ENCODE peak calls at places on chromosomes 6 and 20, in five cellular contexts. One of them, this sample, is unnamed.

GRCh38 chr6:52498538-52499017 is 78.3 kb downstream of the TRAM2 start:
- DNase-seq in Peyer's patch: peak
- DNase-seq in heart left ventricle: no peak
- DNase-seq in body of pancreas: no peak
- DNase-seq in NB4: peak
- DNase-seq in this sample: no peak

GRCh38 chr20:31671324-31671723 is 33.6 kb downstream of the COX4I2 start:
- DNase-seq in Peyer's patch: no peak
- DNase-seq in heart left ventricle: no peak
- DNase-seq in body of pancreas: no peak
- DNase-seq in NB4: no peak
- DNase-seq in this sample: no peak

GRCh38 chr20:62298577-62299249 is 4.1 kb upstream of the ADRM1 start:
- DNase-seq in Peyer's patch: no peak
- DNase-seq in heart left ventricle: peak
- DNase-seq in body of pancreas: no peak
- DNase-seq in NB4: no peak
- DNase-seq in this sample: no peak

GRCh38 chr6:6793388-6794250 is 205.1 kb downstream of the LY86 start:
- DNase-seq in Peyer's patch: no peak
- DNase-seq in heart left ventricle: no peak
- DNase-seq in body of pancreas: no peak
- DNase-seq in NB4: peak
- DNase-seq in this sample: no peak

GRCh38 chr6:1325471-1326309 is 13.8 kb downstream of the FOXQ1 start:
- DNase-seq in Peyer's patch: no peak
- DNase-seq in heart left ventricle: no peak
- DNase-seq in body of pancreas: no peak
- DNase-seq in NB4: peak
- DNase-seq in this sample: no peak

GRCh38 chr6:142112451-142113061 is 20.2 kb upstream of the GJE1 start:
- DNase-seq in Peyer's patch: peak
- DNase-seq in heart left ventricle: peak
- DNase-seq in body of pancreas: peak
- DNase-seq in NB4: peak
- DNase-seq in this sample: peak

GRCh38 chr6:43635387-43636311 is at the start of gene MAD2L1BP:
- DNase-seq in Peyer's patch: peak
- DNase-seq in heart left ventricle: peak
- DNase-seq in body of pancreas: peak
- DNase-seq in NB4: peak
- DNase-seq in this sample: peak

GRCh38 chr6:126548301-126548700 is 208.4 kb downstream of the CENPW start:
- DNase-seq in Peyer's patch: no peak
- DNase-seq in heart left ventricle: no peak
- DNase-seq in body of pancreas: no peak
- DNase-seq in NB4: no peak
- DNase-seq in this sample: no peak

GRCh38 chr6:54665246-54665645 is 181.3 kb upstream of the FAM83B start:
- DNase-seq in Peyer's patch: no peak
- DNase-seq in heart left ventricle: no peak
- DNase-seq in body of pancreas: no peak
- DNase-seq in NB4: no peak
- DNase-seq in this sample: no peak

GRCh38 chr6:42339991-42340401 is 111.7 kb downstream of the TRERF1 start:
- DNase-seq in Peyer's patch: no peak
- DNase-seq in heart left ventricle: no peak
- DNase-seq in body of pancreas: no peak
- DNase-seq in NB4: peak
- DNase-seq in this sample: no peak

GRCh38 chr6:55182016-55182650 is 7.8 kb downstream of the HCRTR2 start:
- DNase-seq in Peyer's patch: no peak
- DNase-seq in heart left ventricle: no peak
- DNase-seq in body of pancreas: no peak
- DNase-seq in NB4: peak
- DNase-seq in this sample: no peak

GRCh38 chr6:157877149-157877548 is 54.1 kb downstream of the SNX9 start:
- DNase-seq in Peyer's patch: no peak
- DNase-seq in heart left ventricle: no peak
- DNase-seq in body of pancreas: no peak
- DNase-seq in NB4: no peak
- DNase-seq in this sample: no peak

GRCh38 chr6:159110013-159110412 is 59.2 kb upstream of the FNDC1 start:
- DNase-seq in Peyer's patch: no peak
- DNase-seq in heart left ventricle: no peak
- DNase-seq in body of pancreas: peak
- DNase-seq in NB4: peak
- DNase-seq in this sample: peak

GRCh38 chr6:69232506-69233194 is 564.2 kb downstream of the LMBRD1 start:
- DNase-seq in Peyer's patch: peak
- DNase-seq in heart left ventricle: peak
- DNase-seq in body of pancreas: peak
- DNase-seq in NB4: peak
- DNase-seq in this sample: peak

GRCh38 chr6:43368517-43369160 is 808 bp downstream of the ZNF318 start:
- DNase-seq in Peyer's patch: peak
- DNase-seq in heart left ventricle: peak
- DNase-seq in body of pancreas: peak
- DNase-seq in NB4: peak
- DNase-seq in this sample: peak

GRCh38 chr20:51943761-51944160 is 141.4 kb upstream of the SALL4 start:
- DNase-seq in Peyer's patch: no peak
- DNase-seq in heart left ventricle: no peak
- DNase-seq in body of pancreas: no peak
- DNase-seq in NB4: no peak
- DNase-seq in this sample: no peak

GRCh38 chr6:159020011-159020410 is 20.0 kb upstream of the RSPH3 start:
- DNase-seq in Peyer's patch: no peak
- DNase-seq in heart left ventricle: no peak
- DNase-seq in body of pancreas: no peak
- DNase-seq in NB4: no peak
- DNase-seq in this sample: no peak

GRCh38 chr20:3935295-3935955 is 46.2 kb downstream of the PANK2 start:
- DNase-seq in Peyer's patch: no peak
- DNase-seq in heart left ventricle: no peak
- DNase-seq in body of pancreas: no peak
- DNase-seq in NB4: no peak
- DNase-seq in this sample: no peak

GRCh38 chr20:44601801-44602204 is 19.4 kb downstream of the PKIG start:
- DNase-seq in Peyer's patch: peak
- DNase-seq in heart left ventricle: peak
- DNase-seq in body of pancreas: no peak
- DNase-seq in NB4: no peak
- DNase-seq in this sample: peak

GRCh38 chr6:164247106-164247505 is 832.6 kb downstream of the QKI start:
- DNase-seq in Peyer's patch: no peak
- DNase-seq in heart left ventricle: no peak
- DNase-seq in body of pancreas: no peak
- DNase-seq in NB4: no peak
- DNase-seq in this sample: no peak

GRCh38 chr6:24405262-24405661 is 2.5 kb downstream of the MRS2 start:
- DNase-seq in Peyer's patch: no peak
- DNase-seq in heart left ventricle: no peak
- DNase-seq in body of pancreas: no peak
- DNase-seq in NB4: no peak
- DNase-seq in this sample: no peak

GRCh38 chr6:47483853-47484546 is 6.4 kb downstream of the CD2AP start:
- DNase-seq in Peyer's patch: no peak
- DNase-seq in heart left ventricle: no peak
- DNase-seq in body of pancreas: no peak
- DNase-seq in NB4: no peak
- DNase-seq in this sample: no peak

GRCh38 chr6:53124131-53124800 is 24.4 kb downstream of the GCM1 start:
- DNase-seq in Peyer's patch: no peak
- DNase-seq in heart left ventricle: no peak
- DNase-seq in body of pancreas: no peak
- DNase-seq in NB4: no peak
- DNase-seq in this sample: no peak

GRCh38 chr6:165988757-165989456 is 178.7 kb downstream of the TBXT start:
- DNase-seq in Peyer's patch: no peak
- DNase-seq in heart left ventricle: no peak
- DNase-seq in body of pancreas: no peak
- DNase-seq in NB4: no peak
- DNase-seq in this sample: no peak

DNA sequence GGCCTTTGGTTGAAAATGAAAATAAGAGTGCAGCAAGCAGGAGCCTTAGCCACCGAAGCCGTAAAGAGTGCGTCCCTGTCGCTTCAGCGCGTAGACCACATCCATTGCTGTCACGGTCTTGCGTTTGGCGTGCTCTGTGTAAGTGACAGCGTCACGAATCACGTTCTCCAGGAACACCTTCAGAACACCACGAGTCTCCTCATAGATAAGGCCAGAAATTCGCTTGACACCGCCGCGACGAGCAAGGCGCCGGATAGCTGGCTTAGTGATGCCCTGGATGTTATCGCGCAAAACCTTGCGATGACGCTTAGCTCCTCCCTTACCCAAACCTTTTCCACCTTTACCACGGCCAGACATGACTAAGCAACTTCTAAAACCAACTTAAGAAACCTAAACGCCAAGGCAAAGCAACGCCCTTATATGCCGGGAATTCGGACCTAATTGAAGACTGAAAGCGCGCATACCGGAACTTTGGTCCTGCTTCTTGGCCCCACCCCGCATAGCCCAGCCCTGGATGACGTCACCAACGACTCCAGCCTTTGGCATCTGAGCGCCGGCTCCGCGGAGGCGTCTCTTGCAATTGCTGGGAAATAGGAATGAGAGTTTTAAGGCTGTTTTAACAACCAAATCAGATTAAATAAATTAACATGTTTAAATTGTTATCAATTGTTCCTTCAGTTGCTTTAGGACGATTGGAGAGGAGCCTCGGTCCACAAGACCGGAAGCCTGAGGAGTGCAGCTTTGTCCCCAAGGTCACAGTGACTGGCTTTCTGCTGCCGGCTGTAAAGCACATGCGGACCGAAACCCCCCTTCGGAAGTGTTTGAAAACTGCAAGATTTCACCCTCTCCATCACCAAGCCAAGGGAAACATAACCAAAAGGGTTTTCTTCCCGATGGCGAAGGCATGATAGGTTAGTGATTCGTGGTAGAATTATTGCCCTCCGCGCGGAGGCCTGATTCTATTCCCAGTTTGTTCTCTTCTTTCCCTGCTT is 79.6 kb upstream of the BTN3A2 start:
- DNase-seq in Peyer's patch: peak
- DNase-seq in heart left ventricle: peak
- DNase-seq in body of pancreas: peak
- DNase-seq in NB4: peak
- DNase-seq in this sample: peak
- TF ChIP-seq POLR2A in Peyer's patch: peak
- TF ChIP-seq POLR2A in heart left ventricle: no peak
- TF ChIP-seq POLR2A in body of pancreas: peak
- TF ChIP-seq POLR2A in NB4: peak
- TF ChIP-seq POLR2A in this sample: peak

DNA sequence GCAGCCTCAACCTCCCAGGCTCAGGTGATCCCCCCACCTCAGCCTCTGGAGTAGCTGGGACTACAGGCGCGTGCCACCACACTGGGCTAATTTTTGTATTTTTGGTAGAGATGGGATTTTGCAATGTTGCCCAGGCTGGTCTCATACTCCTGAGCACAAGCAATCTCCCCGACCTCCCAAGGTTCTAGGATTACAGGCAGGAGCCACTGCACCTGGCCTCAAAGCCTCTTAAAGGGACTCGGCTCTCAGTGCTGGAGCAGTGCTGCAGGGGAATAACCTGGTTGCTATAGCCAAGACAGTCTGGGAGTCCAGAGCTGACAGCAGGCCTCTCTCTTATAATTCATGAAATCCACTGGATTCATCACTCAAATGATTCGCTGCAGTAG is 17.0 kb downstream of the GHRH start:
- DNase-seq in Peyer's patch: no peak
- DNase-seq in heart left ventricle: no peak
- DNase-seq in body of pancreas: no peak
- DNase-seq in NB4: no peak
- DNase-seq in this sample: no peak
- TF ChIP-seq POLR2A in Peyer's patch: no peak
- TF ChIP-seq POLR2A in heart left ventricle: no peak
- TF ChIP-seq POLR2A in body of pancreas: no peak
- TF ChIP-seq POLR2A in NB4: no peak
- TF ChIP-seq POLR2A in this sample: no peak

DNA sequence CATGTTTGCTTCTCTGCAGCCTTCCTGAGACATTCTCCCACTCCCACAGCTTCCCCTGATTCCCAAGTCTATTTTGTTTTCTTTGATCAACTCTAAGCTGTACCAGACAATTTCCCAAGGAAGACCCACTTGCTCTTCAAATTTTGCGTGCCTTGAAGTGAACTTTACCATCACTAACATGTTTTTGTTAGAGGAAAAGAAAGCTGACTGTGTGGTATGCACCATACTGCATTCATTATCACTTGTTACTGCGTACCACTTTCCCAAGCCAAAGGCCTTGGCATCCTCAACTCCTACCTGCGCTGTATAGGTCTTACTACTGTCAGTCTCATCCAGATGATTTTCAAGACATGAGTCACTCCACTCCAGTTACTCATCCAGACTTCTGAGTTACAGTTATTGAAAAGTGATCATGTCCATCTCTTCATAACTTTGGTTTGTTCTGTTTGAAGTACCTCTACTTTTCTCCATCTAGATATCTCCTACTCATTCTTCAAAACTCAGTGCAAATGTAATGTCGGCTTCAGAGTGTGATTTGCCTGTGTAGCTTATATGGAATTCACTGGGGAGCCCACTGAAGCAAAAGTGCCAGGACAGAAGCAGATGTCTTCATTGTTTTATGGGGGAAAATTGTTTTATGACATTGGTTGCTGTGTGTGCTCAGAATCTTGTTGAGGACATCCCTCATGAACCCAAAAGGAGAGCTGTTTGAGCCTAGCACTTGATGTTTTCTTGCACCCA is 5.2 kb downstream of the RPS12 start:
- DNase-seq in Peyer's patch: no peak
- DNase-seq in heart left ventricle: no peak
- DNase-seq in body of pancreas: no peak
- DNase-seq in NB4: peak
- DNase-seq in this sample: peak
- TF ChIP-seq POLR2A in Peyer's patch: no peak
- TF ChIP-seq POLR2A in heart left ventricle: no peak
- TF ChIP-seq POLR2A in body of pancreas: no peak
- TF ChIP-seq POLR2A in NB4: no peak
- TF ChIP-seq POLR2A in this sample: peak

DNA sequence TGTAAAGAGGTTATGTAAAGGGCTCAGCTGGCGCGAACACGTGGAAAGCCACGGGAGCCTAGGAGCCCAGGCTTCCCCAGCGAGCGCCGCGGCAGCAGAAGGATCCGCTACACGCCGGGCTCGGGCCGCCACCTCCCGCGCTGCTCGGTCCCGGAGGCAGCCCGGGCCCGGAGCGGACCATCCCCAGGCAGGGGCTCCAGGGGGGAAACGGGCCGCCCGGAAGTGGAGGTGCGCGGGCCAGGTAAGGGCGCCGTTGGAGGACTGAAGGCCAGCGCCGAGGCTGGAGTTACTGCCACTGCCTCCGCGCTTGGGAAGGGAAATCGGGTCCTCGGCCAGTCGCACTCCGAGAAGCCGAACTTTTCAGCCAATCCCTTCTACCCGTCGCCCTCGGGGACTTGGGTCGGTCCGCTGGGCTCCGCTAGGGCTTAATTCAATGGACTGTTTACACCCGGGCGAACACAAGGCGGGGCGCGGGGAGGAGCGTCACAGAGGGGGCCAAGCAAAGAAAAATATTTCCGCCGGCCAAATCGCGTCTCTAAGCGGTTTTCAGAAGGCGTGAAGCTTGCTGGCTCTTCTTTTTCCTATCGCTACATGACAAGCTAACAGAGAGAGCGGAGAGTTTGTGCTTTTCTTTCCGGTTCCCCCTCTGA is 433 bp downstream of the STK35 start:
- DNase-seq in Peyer's patch: peak
- DNase-seq in heart left ventricle: peak
- DNase-seq in body of pancreas: peak
- DNase-seq in NB4: peak
- DNase-seq in this sample: peak
- TF ChIP-seq POLR2A in Peyer's patch: peak
- TF ChIP-seq POLR2A in heart left ventricle: no peak
- TF ChIP-seq POLR2A in body of pancreas: peak
- TF ChIP-seq POLR2A in NB4: peak
- TF ChIP-seq POLR2A in this sample: peak